ENCODE peak calls at places on chromosomes 4 and X, in four cellular contexts. Q is IMR-90, G is GM23338, M is heart right ventricle. H is an unnamed sample.

GRCh38 chrX:56987741-56988140 is 7.6 kb downstream of the SPIN3 start:
- DNase-seq in Q (no peak), G (no peak), M (no peak), H (no peak)

GRCh38 chr4:138308421-138308820 is 66.3 kb upstream of the SLC7A11 start:
- DNase-seq in Q (peak; percentile 76), G (no peak), M (no peak), H (no peak)

GRCh38 chrX:119406739-119407138 is 7.6 kb downstream of the SLC25A43 start:
- DNase-seq in Q (peak; percentile 34), G (no peak), M (no peak), H (no peak)

GRCh38 chr4:174521800-174522182 is 497 bp downstream of the HPGD start:
- DNase-seq in Q (no peak), G (peak; percentile 42), M (no peak), H (no peak)

GRCh38 chr4:10086506-10087120 is 30.0 kb downstream of the WDR1 start:
- DNase-seq in Q (no peak), G (no peak), M (peak; percentile 11), H (no peak)

GRCh38 chr4:56654238-56654632 is 26.9 kb downstream of the HOPX start:
- DNase-seq in Q (no peak), G (no peak), M (no peak), H (no peak)

GRCh38 chrX:139905743-139906142 is 27.1 kb downstream of the ATP11C start:
- DNase-seq in Q (no peak), G (no peak), M (no peak), H (no peak)

GRCh38 chr4:81351653-81352455 is 119.9 kb downstream of the RASGEF1B start:
- DNase-seq in Q (peak; percentile 78), G (peak; percentile 94), M (peak; percentile 46), H (peak; percentile 50)

DNA sequence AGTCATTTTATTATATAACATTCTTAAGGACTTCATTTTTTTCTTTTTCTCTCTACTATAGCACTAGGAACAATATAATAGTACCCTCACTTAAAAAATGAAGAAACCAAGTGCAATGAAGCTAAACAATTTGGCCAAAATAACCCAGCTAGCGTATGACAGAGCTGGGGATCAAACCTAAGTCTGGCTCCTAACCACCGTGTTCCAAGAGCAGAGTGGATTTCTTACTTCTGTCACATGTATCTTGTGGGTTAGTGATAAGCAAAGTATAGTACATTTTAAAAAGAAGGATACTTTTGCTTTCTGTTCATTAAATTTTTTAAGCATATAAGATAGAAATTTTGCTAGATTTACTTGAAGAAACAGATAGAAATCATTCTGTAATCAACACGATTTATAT is 11.5 kb downstream of the LIMCH1 start:
- DNase-seq in Q (no peak), G (no peak), M (no peak), H (no peak)
- H3K4me1 ChIP-seq in Q (no peaks in the 10 kb centered on the region), G (no peaks in the 10 kb centered on the region), M (peaks cover 60% of the 10 kb centered on the region), H (no peaks in the 10 kb centered on the region)

DNA sequence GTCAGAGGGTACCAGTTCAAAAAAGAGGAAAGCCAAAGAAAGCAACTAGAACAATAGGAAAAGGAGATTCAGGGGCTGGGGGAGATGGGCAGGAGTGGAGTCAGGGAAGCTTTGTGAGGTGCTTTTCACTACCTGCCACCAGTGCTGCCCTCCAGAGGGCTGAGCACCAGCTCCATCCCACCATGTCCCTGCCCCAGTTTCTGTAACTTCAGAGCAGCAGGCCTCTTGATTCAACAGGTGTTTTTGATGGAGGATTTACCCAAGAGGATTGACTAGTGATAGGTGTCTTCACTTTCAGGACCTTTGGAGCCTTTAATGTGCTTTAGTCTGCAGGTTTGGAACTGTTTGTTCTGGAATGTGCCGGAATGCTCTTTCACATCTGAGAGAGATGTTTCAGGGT is 12.1 kb downstream of the KIT start:
- DNase-seq in Q (no peak), G (peak; percentile 55), M (no peak), H (no peak)
- TF ChIP-seq CTCF in Q (no peak), G (peak; percentile 32), M (no peak), H (no peak)

GRCh38 chrX:148599404-148599803 is 99.0 kb downstream of the AFF2 start:
- DNase-seq in Q (no peak), G (no peak), M (no peak), H (no peak)

GRCh38 chrX:148592595-148592994 is 92.2 kb downstream of the AFF2 start:
- DNase-seq in Q (no peak), G (no peak), M (no peak), H (no peak)

GRCh38 chrX:148588649-148589310 is 88.4 kb downstream of the AFF2 start:
- DNase-seq in Q (no peak), G (no peak), M (no peak), H (no peak)

GRCh38 chrX:148593146-148593545 is 92.7 kb downstream of the AFF2 start:
- DNase-seq in Q (no peak), G (no peak), M (no peak), H (no peak)

GRCh38 chrX:148593987-148594386 is 93.6 kb downstream of the AFF2 start:
- DNase-seq in Q (no peak), G (no peak), M (no peak), H (no peak)
- H3K27ac ChIP-seq in Q (no peak overlapping the region), G (no peak overlapping the region), M (no peak overlapping the region), H (no peak overlapping the region)

GRCh38 chr4:122706511-122706910 is 26.0 kb upstream of the BBS12 start:
- DNase-seq in Q (no peak), G (no peak), M (no peak), H (no peak)
- H3K4me1 ChIP-seq in Q (no peaks in the 10 kb centered on the region), G (peaks cover 11% of the 10 kb centered on the region), M (no peaks in the 10 kb centered on the region), H (no peaks in the 10 kb centered on the region)

GRCh38 chrX:23012162-23012561 is 12.4 kb downstream of the DDX53 start:
- DNase-seq in Q (no peak), G (no peak), M (no peak), H (no peak)

GRCh38 chrX:23003121-23003520 is 3.4 kb downstream of the DDX53 start:
- DNase-seq in Q (peak; percentile 53), G (no peak), M (no peak), H (no peak)

GRCh38 chrX:23012636-23013035 is 12.9 kb downstream of the DDX53 start:
- DNase-seq in Q (no peak), G (no peak), M (no peak), H (no peak)

GRCh38 chrX:23008431-23009099 is 8.8 kb downstream of the DDX53 start:
- DNase-seq in Q (peak; percentile 39), G (peak; percentile 58), M (no peak), H (no peak)
- TF ChIP-seq CTCF in Q (peak; percentile 31), G (peak; percentile 62), M (peak; percentile 41), H (no peak)

DNA sequence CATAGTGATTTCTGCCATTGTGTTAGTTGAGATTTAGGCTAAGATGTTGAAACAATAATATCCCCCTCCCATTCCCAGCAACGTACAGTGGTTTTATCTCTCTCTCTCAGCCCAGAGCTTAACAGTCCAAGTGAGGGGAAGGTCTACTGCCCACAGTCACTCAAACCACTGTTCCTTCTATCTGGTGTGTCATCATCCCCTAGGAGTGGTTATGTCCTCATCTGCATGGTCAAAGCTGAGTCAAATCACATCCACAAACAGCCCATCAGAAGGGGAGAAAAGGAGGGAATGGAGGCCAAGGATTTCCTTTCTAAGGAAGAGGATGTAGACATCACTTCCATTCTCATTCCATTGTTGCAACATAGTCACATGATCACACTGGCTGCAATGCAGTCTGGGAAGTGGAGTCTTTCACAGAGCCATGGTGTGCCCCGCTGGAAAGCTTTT is 42.8 kb upstream of the CHRNA9 start:
- DNase-seq in Q (peak; percentile 12), G (peak; percentile 58), M (no peak), H (no peak)
- H3K27ac ChIP-seq in Q (no peak overlapping the region), G (no peak overlapping the region), M (no peak overlapping the region), H (no peak overlapping the region)

H was measured in CD8-positive, alpha-beta T cell.